ENCODE peak calls at places on chromosome 16, in seven cellular contexts. One of them, this sample, is unnamed.
A peak's percentile ranks its signal among the peaks of the same experiment; 100 is the strongest.

GRCh38 chr16:14464192-14464591 is 165.9 kb downstream of the PARN start:
- DNase-seq in A549: no peak
- DNase-seq in left lung: no peak
- DNase-seq in heart left ventricle: no peak
- DNase-seq in lower lobe of right lung: no peak
- DNase-seq in HL-60: no peak
- DNase-seq in HCT116: no peak
- DNase-seq in this sample: no peak

GRCh38 chr16:86256995-86257394 is 253.3 kb upstream of the FOXF1 start:
- DNase-seq in A549: no peak
- DNase-seq in left lung: no peak
- DNase-seq in heart left ventricle: no peak
- DNase-seq in lower lobe of right lung: no peak
- DNase-seq in HL-60: no peak
- DNase-seq in HCT116: no peak
- DNase-seq in this sample: no peak

GRCh38 chr16:4332083-4332482 is 16.2 kb downstream of the GLIS2 start:
- DNase-seq in A549: no peak
- DNase-seq in left lung: no peak
- DNase-seq in heart left ventricle: no peak
- DNase-seq in lower lobe of right lung: no peak
- DNase-seq in HL-60: no peak
- DNase-seq in HCT116: no peak
- DNase-seq in this sample: no peak

GRCh38 chr16:61915569-61915968 is 120.7 kb downstream of the CDH8 start:
- DNase-seq in A549: no peak
- DNase-seq in left lung: no peak
- DNase-seq in heart left ventricle: no peak
- DNase-seq in lower lobe of right lung: no peak
- DNase-seq in HL-60: no peak
- DNase-seq in HCT116: no peak
- DNase-seq in this sample: no peak

GRCh38 chr16:30997000-30997886 is 12.2 kb downstream of the HSD3B7 start:
- DNase-seq in A549: peak; percentile 93
- DNase-seq in left lung: peak; percentile 87
- DNase-seq in heart left ventricle: peak; percentile 82
- DNase-seq in lower lobe of right lung: peak; percentile 86
- DNase-seq in HL-60: peak; percentile 91
- DNase-seq in HCT116: peak; percentile 43
- DNase-seq in this sample: peak; percentile 90

GRCh38 chr16:11561856-11562255 is 24.9 kb downstream of the LITAF start:
- DNase-seq in A549: no peak
- DNase-seq in left lung: no peak
- DNase-seq in heart left ventricle: no peak
- DNase-seq in lower lobe of right lung: no peak
- DNase-seq in HL-60: no peak
- DNase-seq in HCT116: no peak
- DNase-seq in this sample: no peak

GRCh38 chr16:4936991-4937781 is at the start of gene PPL:
- DNase-seq in A549: no peak
- DNase-seq in left lung: peak; percentile 87
- DNase-seq in heart left ventricle: peak; percentile 61
- DNase-seq in lower lobe of right lung: peak; percentile 94
- DNase-seq in HL-60: no peak
- DNase-seq in HCT116: peak; percentile 76
- DNase-seq in this sample: peak; percentile 68

GRCh38 chr16:47886631-47887415 is 269.0 kb downstream of the ABCC12 start:
- DNase-seq in A549: no peak
- DNase-seq in left lung: no peak
- DNase-seq in heart left ventricle: no peak
- DNase-seq in lower lobe of right lung: no peak
- DNase-seq in HL-60: no peak
- DNase-seq in HCT116: no peak
- DNase-seq in this sample: no peak

GRCh38 chr16:85610059-85610445 is 3.1 kb upstream of the GSE1 start:
- DNase-seq in A549: no peak
- DNase-seq in left lung: no peak
- DNase-seq in heart left ventricle: no peak
- DNase-seq in lower lobe of right lung: no peak
- DNase-seq in HL-60: no peak
- DNase-seq in HCT116: no peak
- DNase-seq in this sample: no peak

GRCh38 chr16:26454102-26454501 is 612.6 kb upstream of the C16orf82 start:
- DNase-seq in A549: no peak
- DNase-seq in left lung: no peak
- DNase-seq in heart left ventricle: no peak
- DNase-seq in lower lobe of right lung: no peak
- DNase-seq in HL-60: no peak
- DNase-seq in HCT116: no peak
- DNase-seq in this sample: no peak

GRCh38 chr16:27465483-27465879 is 63.5 kb downstream of the IL21R start:
- DNase-seq in A549: no peak
- DNase-seq in left lung: no peak
- DNase-seq in heart left ventricle: no peak
- DNase-seq in lower lobe of right lung: peak; percentile 35
- DNase-seq in HL-60: no peak
- DNase-seq in HCT116: no peak
- DNase-seq in this sample: no peak

GRCh38 chr16:47304563-47304962 is 156.3 kb downstream of the ITFG1 start:
- DNase-seq in A549: no peak
- DNase-seq in left lung: no peak
- DNase-seq in heart left ventricle: no peak
- DNase-seq in lower lobe of right lung: no peak
- DNase-seq in HL-60: no peak
- DNase-seq in HCT116: no peak
- DNase-seq in this sample: no peak

GRCh38 chr16:87068316-87068715 is 248.9 kb downstream of the C16orf95 start:
- DNase-seq in A549: no peak
- DNase-seq in left lung: no peak
- DNase-seq in heart left ventricle: no peak
- DNase-seq in lower lobe of right lung: no peak
- DNase-seq in HL-60: no peak
- DNase-seq in HCT116: no peak
- DNase-seq in this sample: no peak

GRCh38 chr16:26642047-26642664 is 424.6 kb upstream of the C16orf82 start:
- DNase-seq in A549: no peak
- DNase-seq in left lung: no peak
- DNase-seq in heart left ventricle: no peak
- DNase-seq in lower lobe of right lung: no peak
- DNase-seq in HL-60: no peak
- DNase-seq in HCT116: no peak
- DNase-seq in this sample: no peak

GRCh38 chr16:83963277-83964119 is 4.5 kb upstream of the NECAB2 start:
- DNase-seq in A549: no peak
- DNase-seq in left lung: no peak
- DNase-seq in heart left ventricle: no peak
- DNase-seq in lower lobe of right lung: peak; percentile 24
- DNase-seq in HL-60: no peak
- DNase-seq in HCT116: no peak
- DNase-seq in this sample: no peak

GRCh38 chr16:69350536-69351133 is 951 bp downstream of the TMED6 start:
- DNase-seq in A549: no peak
- DNase-seq in left lung: no peak
- DNase-seq in heart left ventricle: no peak
- DNase-seq in lower lobe of right lung: no peak
- DNase-seq in HL-60: no peak
- DNase-seq in HCT116: no peak
- DNase-seq in this sample: no peak

GRCh38 chr16:4450921-4451619 is 23.4 kb downstream of the NMRAL1 start:
- DNase-seq in A549: no peak
- DNase-seq in left lung: no peak
- DNase-seq in heart left ventricle: no peak
- DNase-seq in lower lobe of right lung: no peak
- DNase-seq in HL-60: no peak
- DNase-seq in HCT116: no peak
- DNase-seq in this sample: no peak

GRCh38 chr16:30009990-30010816 is 624 bp downstream of the DOC2A start:
- DNase-seq in A549: no peak
- DNase-seq in left lung: no peak
- DNase-seq in heart left ventricle: no peak
- DNase-seq in lower lobe of right lung: no peak
- DNase-seq in HL-60: no peak
- DNase-seq in HCT116: no peak
- DNase-seq in this sample: no peak

GRCh38 chr16:10609410-10609774 is 29.0 kb upstream of the EMP2 start:
- DNase-seq in A549: no peak
- DNase-seq in left lung: no peak
- DNase-seq in heart left ventricle: no peak
- DNase-seq in lower lobe of right lung: no peak
- DNase-seq in HL-60: no peak
- DNase-seq in HCT116: no peak
- DNase-seq in this sample: no peak

GRCh38 chr16:79042886-79043285 is 557.7 kb downstream of the MAF start:
- DNase-seq in A549: no peak
- DNase-seq in left lung: no peak
- DNase-seq in heart left ventricle: no peak
- DNase-seq in lower lobe of right lung: no peak
- DNase-seq in HL-60: no peak
- DNase-seq in HCT116: no peak
- DNase-seq in this sample: no peak

GRCh38 chr16:47063011-47063724 is 80.6 kb downstream of the NETO2 start:
- DNase-seq in A549: no peak
- DNase-seq in left lung: no peak
- DNase-seq in heart left ventricle: no peak
- DNase-seq in lower lobe of right lung: no peak
- DNase-seq in HL-60: no peak
- DNase-seq in HCT116: no peak
- DNase-seq in this sample: no peak

GRCh38 chr16:85637808-85638186 is 24.7 kb downstream of the GSE1 start:
- DNase-seq in A549: no peak
- DNase-seq in left lung: peak; percentile 78
- DNase-seq in heart left ventricle: no peak
- DNase-seq in lower lobe of right lung: peak; percentile 83
- DNase-seq in HL-60: no peak
- DNase-seq in HCT116: no peak
- DNase-seq in this sample: no peak

GRCh38 chr16:27264151-27264550 is 4.4 kb downstream of the NSMCE1 start:
- DNase-seq in A549: no peak
- DNase-seq in left lung: no peak
- DNase-seq in heart left ventricle: no peak
- DNase-seq in lower lobe of right lung: no peak
- DNase-seq in HL-60: no peak
- DNase-seq in HCT116: peak; percentile 57
- DNase-seq in this sample: no peak

GRCh38 chr16:15825750-15826305 is 31.0 kb downstream of the MYH11 start:
- DNase-seq in A549: no peak
- DNase-seq in left lung: no peak
- DNase-seq in heart left ventricle: no peak
- DNase-seq in lower lobe of right lung: no peak
- DNase-seq in HL-60: no peak
- DNase-seq in HCT116: no peak
- DNase-seq in this sample: no peak

GRCh38 chr16:15822957-15823356 is 33.9 kb downstream of the MYH11 start:
- DNase-seq in A549: no peak
- DNase-seq in left lung: no peak
- DNase-seq in heart left ventricle: no peak
- DNase-seq in lower lobe of right lung: no peak
- DNase-seq in HL-60: no peak
- DNase-seq in HCT116: no peak
- DNase-seq in this sample: no peak

GRCh38 chr16:15816228-15816627 is 40.6 kb downstream of the MYH11 start:
- DNase-seq in A549: no peak
- DNase-seq in left lung: no peak
- DNase-seq in heart left ventricle: no peak
- DNase-seq in lower lobe of right lung: no peak
- DNase-seq in HL-60: no peak
- DNase-seq in HCT116: no peak
- DNase-seq in this sample: no peak

GRCh38 chr16:15819046-15819445 is 37.8 kb downstream of the MYH11 start:
- DNase-seq in A549: no peak
- DNase-seq in left lung: no peak
- DNase-seq in heart left ventricle: no peak
- DNase-seq in lower lobe of right lung: no peak
- DNase-seq in HL-60: no peak
- DNase-seq in HCT116: no peak
- DNase-seq in this sample: no peak

GRCh38 chr16:15820837-15821236 is 36.0 kb downstream of the MYH11 start:
- DNase-seq in A549: no peak
- DNase-seq in left lung: no peak
- DNase-seq in heart left ventricle: no peak
- DNase-seq in lower lobe of right lung: no peak
- DNase-seq in HL-60: no peak
- DNase-seq in HCT116: no peak
- DNase-seq in this sample: no peak
- H3K27ac ChIP-seq in A549: no peak overlapping the region
- H3K27ac ChIP-seq in left lung: no peak overlapping the region
- H3K27ac ChIP-seq in heart left ventricle: no peak overlapping the region
- H3K27ac ChIP-seq in lower lobe of right lung: no peak overlapping the region
- H3K27ac ChIP-seq in HL-60: no peak overlapping the region
- H3K27ac ChIP-seq in HCT116: no peak overlapping the region
- H3K27ac ChIP-seq in this sample: no peak overlapping the region

DNA sequence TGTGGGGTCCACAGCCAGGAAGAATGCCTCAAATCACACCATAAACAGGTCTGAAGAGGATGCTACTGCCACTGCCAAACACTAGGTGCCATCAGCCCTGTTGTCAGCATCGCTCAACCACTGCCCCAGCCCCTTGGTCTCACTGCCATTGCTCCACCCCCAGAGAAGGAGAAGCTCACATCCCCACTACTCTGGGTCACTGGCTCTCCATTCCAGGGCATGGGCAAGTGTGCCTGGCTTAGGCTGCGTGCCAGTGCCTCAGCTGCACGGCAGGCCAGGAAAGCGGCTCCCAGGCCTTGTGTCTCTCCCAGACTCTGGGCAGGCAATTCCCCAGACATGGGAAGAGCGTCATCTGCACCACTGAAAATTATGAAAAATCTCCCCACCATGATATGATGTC is 1.2 kb upstream of the IGSF6 start:
- DNase-seq in A549: no peak
- DNase-seq in left lung: no peak
- DNase-seq in heart left ventricle: no peak
- DNase-seq in lower lobe of right lung: no peak
- DNase-seq in HL-60: no peak
- DNase-seq in HCT116: no peak
- DNase-seq in this sample: no peak
- TF ChIP-seq CTCF in A549: no peak
- TF ChIP-seq CTCF in left lung: no peak
- TF ChIP-seq CTCF in heart left ventricle: no peak
- TF ChIP-seq CTCF in lower lobe of right lung: no peak
- TF ChIP-seq CTCF in HL-60: no peak
- TF ChIP-seq CTCF in HCT116: no peak
- TF ChIP-seq CTCF in this sample: no peak

GRCh38 chr16:1154887-1155331 is 2.0 kb downstream of the CACNA1H start:
- DNase-seq in A549: peak; percentile 54
- DNase-seq in left lung: no peak
- DNase-seq in heart left ventricle: no peak
- DNase-seq in lower lobe of right lung: no peak
- DNase-seq in HL-60: no peak
- DNase-seq in HCT116: no peak
- DNase-seq in this sample: no peak
- H3K27ac ChIP-seq in A549: peak overlapping the region; percentile 96
- H3K27ac ChIP-seq in left lung: no peak overlapping the region
- H3K27ac ChIP-seq in heart left ventricle: no peak overlapping the region
- H3K27ac ChIP-seq in lower lobe of right lung: peak overlapping the region; percentile 41
- H3K27ac ChIP-seq in HL-60: no peak overlapping the region
- H3K27ac ChIP-seq in HCT116: peak overlapping the region; percentile 8
- H3K27ac ChIP-seq in this sample: peak overlapping the region; percentile 65

DNA sequence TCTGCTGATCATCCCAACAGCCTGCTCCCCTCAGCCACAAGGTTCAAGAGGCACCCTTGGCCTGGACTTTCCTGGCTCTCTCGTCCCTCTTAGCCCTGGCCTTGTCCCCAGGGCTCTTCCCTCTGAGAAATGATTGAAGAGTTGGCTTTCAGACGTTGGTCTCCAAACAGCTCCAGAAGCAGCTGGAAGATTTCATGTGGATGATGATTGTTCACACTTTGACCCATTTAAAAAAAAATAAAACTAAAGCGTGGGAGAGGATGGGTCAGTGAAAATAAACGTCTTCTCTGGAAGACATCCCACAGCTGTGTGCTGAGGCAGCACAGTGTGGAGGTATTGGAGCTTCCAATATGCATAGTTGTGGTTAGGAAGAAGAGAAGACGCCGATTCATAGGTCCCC is 54.7 kb upstream of the CDH11 start:
- DNase-seq in A549: no peak
- DNase-seq in left lung: peak; percentile 41
- DNase-seq in heart left ventricle: peak; percentile 60
- DNase-seq in lower lobe of right lung: no peak
- DNase-seq in HL-60: no peak
- DNase-seq in HCT116: no peak
- DNase-seq in this sample: peak; percentile 38
- TF ChIP-seq CTCF in A549: no peak
- TF ChIP-seq CTCF in left lung: no peak
- TF ChIP-seq CTCF in heart left ventricle: no peak
- TF ChIP-seq CTCF in lower lobe of right lung: no peak
- TF ChIP-seq CTCF in HL-60: no peak
- TF ChIP-seq CTCF in HCT116: no peak
- TF ChIP-seq CTCF in this sample: no peak